ENCODE peak calls at places on chromosomes 5 and 9, in four cellular contexts. P, N, Q and Y are unnamed samples. For H3K9me2, the result is how much of the 10 kb centered on the place peaks cover.

GRCh38 chr5:61840354-61840753 is 465.7 kb upstream of the KIF2A start:
- DNase-seq in P (no peak), N (no peak), Q (peak), Y (no peak)

GRCh38 chr5:6905423-6905822 is 192.2 kb downstream of the TENT4A start:
- DNase-seq in Q (peak), P (no peak), N (no peak), Y (no peak)

GRCh38 chr9:104746285-104746684 is 1.2 kb upstream of the NIPSNAP3A start:
- DNase-seq in N (no peak), Q (no peak), P (no peak), Y (no peak)

GRCh38 chr9:88653926-88654325 is 118.9 kb downstream of the NXNL2 start:
- DNase-seq in P (no peak), N (no peak), Q (peak), Y (no peak)

GRCh38 chr5:179765400-179765799 is 28.4 kb upstream of the LTC4S start:
- DNase-seq in Q (peak), P (no peak), N (peak), Y (no peak)

GRCh38 chr5:68214472-68215207 is 916 bp upstream of the PIK3R1 start:
- DNase-seq in Q (peak), N (peak), P (no peak), Y (no peak)

GRCh38 chr5:9888517-9888916 is 258.4 kb upstream of the TAS2R1 start:
- DNase-seq in N (no peak), Q (peak), P (no peak), Y (no peak)

GRCh38 chr5:56175465-56175864 is 57.7 kb downstream of the ANKRD55 start:
- DNase-seq in P (peak), N (no peak), Q (peak), Y (no peak)

GRCh38 chr5:16992444-16992843 is 56.4 kb upstream of the MYO10 start:
- DNase-seq in Q (peak), P (no peak), N (no peak), Y (no peak)

GRCh38 chr5:179816401-179817070 is 4.2 kb upstream of the SQSTM1 start:
- DNase-seq in P (no peak), Q (peak), N (no peak), Y (no peak)

GRCh38 chr9:33124716-33125378 is 42.3 kb downstream of the B4GALT1 start:
- DNase-seq in P (no peak), Q (no peak), N (no peak), Y (no peak)

GRCh38 chr9:4382722-4383317 is 83.0 kb upstream of the GLIS3 start:
- DNase-seq in N (peak), P (peak), Q (peak), Y (peak)

GRCh38 chr9:136407911-136408310 is 2.5 kb downstream of the ENTR1 start:
- DNase-seq in N (no peak), P (no peak), Q (no peak), Y (no peak)

GRCh38 chr5:153827407-153827806 is 211.3 kb downstream of the FAM114A2 start:
- DNase-seq in N (no peak), Q (peak), P (no peak), Y (peak)

GRCh38 chr9:134869554-134870310 is 10.9 kb upstream of the FCN2 start:
- DNase-seq in N (no peak), Q (no peak), P (no peak), Y (no peak)

GRCh38 chr5:172766287-172767104 is 4.5 kb downstream of the DUSP1 start:
- DNase-seq in Q (peak), N (no peak), P (no peak), Y (no peak)

GRCh38 chr9:76896035-76896434 is 9.9 kb downstream of the PRUNE2 start:
- DNase-seq in Q (no peak), P (no peak), N (no peak), Y (no peak)

GRCh38 chr9:2339416-2339815 is 282.2 kb upstream of the VLDLR start:
- DNase-seq in N (no peak), P (no peak), Q (no peak), Y (no peak)

GRCh38 chr9:14983599-14983998 is 73.4 kb upstream of the FREM1 start:
- DNase-seq in Q (no peak), P (no peak), N (no peak), Y (no peak)

GRCh38 chr9:16158063-16158462 is 605.2 kb downstream of the CCDC171 start:
- DNase-seq in Q (no peak), N (peak), P (no peak), Y (no peak)

GRCh38 chr5:103013933-103014552 is 105.9 kb downstream of the GIN1 start:
- DNase-seq in P (no peak), N (no peak), Q (peak), Y (no peak)

DNA sequence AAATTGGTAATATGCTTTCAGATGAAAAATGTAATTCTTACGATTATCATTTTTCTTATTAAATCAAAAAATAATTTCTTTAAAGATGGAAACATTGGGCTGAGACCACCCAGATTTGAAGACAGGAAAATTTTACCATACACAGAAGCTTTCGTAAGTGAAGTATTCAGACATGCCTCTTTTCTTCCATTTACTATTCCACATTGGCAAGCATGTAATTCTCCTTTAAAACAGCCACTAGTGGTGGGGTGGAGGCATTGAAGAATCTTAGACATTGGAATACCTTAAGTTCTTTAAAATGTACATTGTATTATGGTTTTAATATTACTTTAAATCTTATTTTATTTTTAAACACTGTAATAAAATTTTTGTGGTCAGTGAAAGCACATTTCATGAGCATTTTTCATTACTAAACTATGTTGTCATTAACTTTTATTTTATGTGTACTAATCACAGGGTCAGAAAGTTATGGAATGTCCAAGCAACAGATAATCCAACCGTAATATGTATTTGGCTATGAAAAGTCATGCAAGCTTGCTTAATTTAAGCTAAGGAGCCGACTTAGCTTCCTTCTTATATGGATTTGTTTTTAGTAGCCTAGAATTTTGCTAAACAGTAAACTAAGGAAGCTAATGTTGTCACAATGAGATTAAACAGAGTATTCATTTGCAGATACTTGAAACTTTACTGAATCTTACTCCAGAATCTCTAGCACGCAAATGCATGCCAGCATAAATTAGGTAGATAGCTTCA is 97.4 kb upstream of the ALDH1A1 start:
- DNase-seq in N (no peak), P (no peak), Q (peak), Y (no peak)
- H3K9ac ChIP-seq in N (no peak), P (no peak), Q (no peak), Y (no peak)

DNA sequence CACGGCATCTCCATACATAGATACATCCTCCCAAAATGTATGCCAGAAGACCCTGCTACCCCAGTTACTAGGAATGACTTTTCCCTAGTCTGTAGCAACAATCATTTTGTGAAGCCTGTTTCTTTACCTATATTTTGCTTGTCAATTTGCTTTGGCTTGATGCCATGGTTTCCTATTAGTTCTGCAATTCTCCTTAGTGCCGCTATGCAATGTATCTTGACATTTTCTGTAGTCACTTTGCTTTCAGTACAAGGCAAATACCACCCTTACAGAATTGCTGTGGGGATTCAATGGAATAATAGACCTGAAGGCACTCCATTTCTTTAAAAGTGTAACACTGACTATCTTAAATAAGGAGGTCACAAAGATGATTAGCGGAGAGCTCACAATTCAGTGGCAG is 291.1 kb downstream of the NR2F1-AS1 start:
- DNase-seq in Q (no peak), N (no peak), P (no peak), Y (no peak)
- H3K9me2 ChIP-seq in Q (under half), N (under half), P (under half), Y (under half)

GRCh38 chr5:167877319-167877718 is 414.1 kb upstream of the WWC1 start:
- DNase-seq in Q (no peak), P (no peak), N (no peak), Y (no peak)
- H3K27ac ChIP-seq in Q (no peak), P (no peak), N (no peak), Y (no peak)

GRCh38 chr9:71552480-71552879 is 215.8 kb downstream of the CEMIP2 start:
- DNase-seq in Q (no peak), P (no peak), N (no peak), Y (no peak)
- H3K9ac ChIP-seq in Q (no peak), P (no peak), N (no peak), Y (no peak)

DNA sequence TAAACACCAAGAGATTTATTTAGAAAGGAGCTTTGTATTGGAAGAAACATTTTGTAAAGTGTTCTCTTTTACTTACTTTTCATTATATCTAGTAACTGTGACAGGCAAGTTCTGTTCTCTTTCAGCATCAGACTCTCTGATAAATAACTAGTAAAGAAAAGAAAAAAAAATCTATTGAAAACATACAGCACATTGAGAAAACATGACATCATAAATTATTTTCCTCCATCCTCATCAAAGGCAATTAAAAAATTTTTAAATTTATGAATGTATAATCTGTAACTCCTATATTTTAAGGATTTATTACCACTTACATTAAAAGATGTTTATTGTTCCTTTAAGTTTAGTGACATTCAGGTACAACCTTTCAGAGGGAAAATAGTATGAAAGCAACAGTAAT is 11.1 kb downstream of the CCNH start:
- DNase-seq in N (no peak), Q (no peak), P (no peak), Y (no peak)
- H3K9me2 ChIP-seq in N (under half), Q (under half), P (under half), Y (under half)